ENCODE peak calls at places on chromosome 13, in five cellular contexts. Q, H, E, G and P are unnamed samples.

GRCh38 chr13:44768775-44769578 is 192.8 kb upstream of the TSC22D1 start:
- DNase-seq in Q (no peak), H (no peak), E (peak), G (no peak), P (no peak)

GRCh38 chr13:80083516-80084085 is 257.3 kb downstream of the SPRY2 start:
- DNase-seq in Q (no peak), H (no peak), E (peak), G (no peak), P (no peak)

GRCh38 chr13:105441406-105441805 is 1094.1 kb downstream of the EFNB2 start:
- DNase-seq in Q (no peak), H (no peak), E (no peak), G (no peak), P (no peak)

GRCh38 chr13:82717249-82717648 is 1165.0 kb downstream of the SLITRK1 start:
- DNase-seq in Q (no peak), H (no peak), E (peak), G (no peak), P (no peak)

GRCh38 chr13:26961890-26962615 is 201.5 kb upstream of the GPR12 start:
- DNase-seq in Q (peak), H (peak), E (no peak), G (peak), P (peak)

GRCh38 chr13:89900104-89900760 is 1447.3 kb upstream of the MIR17HG start:
- DNase-seq in Q (no peak), H (no peak), E (no peak), G (no peak), P (no peak)

GRCh38 chr13:111383591-111384440 is 63.4 kb downstream of the TEX29 start:
- DNase-seq in Q (no peak), H (no peak), E (no peak), G (peak), P (peak)

GRCh38 chr13:91346848-91347211 is 657 bp upstream of the MIR17HG start:
- DNase-seq in Q (peak), H (no peak), E (no peak), G (no peak), P (no peak)

GRCh38 chr13:50421457-50422130 is 406.4 kb downstream of the KCNRG start:
- DNase-seq in Q (no peak), H (no peak), E (peak), G (no peak), P (no peak)

GRCh38 chr13:43786472-43786765 is 353 bp downstream of the ENOX1 start:
- DNase-seq in Q (no peak), H (no peak), E (no peak), G (no peak), P (no peak)

GRCh38 chr13:72652681-72653080 is 74.7 kb downstream of the MZT1 start:
- DNase-seq in Q (no peak), H (no peak), E (no peak), G (no peak), P (no peak)

GRCh38 chr13:21077360-21078353 is 16.3 kb upstream of the LATS2 start:
- DNase-seq in Q (peak), H (no peak), E (no peak), G (no peak), P (no peak)

GRCh38 chr13:108961542-108962125 is 332.2 kb downstream of the MYO16 start:
- DNase-seq in Q (peak), H (no peak), E (peak), G (no peak), P (no peak)

GRCh38 chr13:73060251-73061160 is 1.7 kb downstream of the KLF5 start:
- DNase-seq in Q (peak), H (no peak), E (peak), G (no peak), P (peak)

GRCh38 chr13:28120317-28120716 is 18.0 kb upstream of the PAN3 start:
- DNase-seq in Q (no peak), H (no peak), E (no peak), G (no peak), P (no peak)

GRCh38 chr13:28116736-28117135 is 16.4 kb upstream of the FLT3 start:
- DNase-seq in Q (no peak), H (no peak), E (no peak), G (no peak), P (no peak)

GRCh38 chr13:28121224-28121623 is 17.1 kb upstream of the PAN3 start:
- DNase-seq in Q (no peak), H (no peak), E (no peak), G (no peak), P (no peak)

DNA sequence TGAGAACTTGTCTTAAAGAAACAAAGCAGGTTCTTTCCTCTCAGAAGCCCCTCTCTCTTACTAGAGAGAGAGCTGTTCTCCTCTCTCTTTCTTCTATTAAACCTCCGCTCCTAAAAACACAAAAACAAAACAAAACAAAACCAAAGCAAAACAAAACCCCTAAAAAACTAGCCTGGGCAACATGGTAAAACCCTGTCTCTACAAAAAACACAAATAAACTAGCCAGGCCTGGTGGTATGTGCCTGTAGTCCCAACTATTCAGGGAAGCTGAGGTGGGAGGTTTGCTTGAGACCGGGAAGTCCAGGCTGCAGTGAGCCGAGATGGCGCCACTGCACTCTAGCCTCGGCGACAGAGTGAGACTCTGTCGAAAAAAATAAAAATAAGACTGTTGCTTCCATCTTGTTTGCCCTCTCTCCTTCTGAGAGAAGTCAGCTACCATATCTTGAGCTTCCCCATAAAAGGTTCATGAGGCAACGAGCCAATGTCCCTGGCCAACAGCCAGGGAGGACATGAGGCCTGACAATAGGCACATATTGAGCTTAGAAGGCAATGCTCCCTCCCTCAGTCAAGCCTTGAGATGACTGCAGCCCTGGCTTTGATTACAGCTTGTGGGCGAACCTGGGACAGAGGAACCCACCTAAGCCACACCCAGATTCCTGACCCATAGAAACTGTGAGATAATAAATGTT is 17.5 kb upstream of the FLT3 start:
- DNase-seq in Q (peak), H (no peak), E (no peak), G (peak), P (peak)
- TF ChIP-seq CTCF in Q (no peak), H (no peak), E (no peak), G (no peak), P (no peak)

DNA sequence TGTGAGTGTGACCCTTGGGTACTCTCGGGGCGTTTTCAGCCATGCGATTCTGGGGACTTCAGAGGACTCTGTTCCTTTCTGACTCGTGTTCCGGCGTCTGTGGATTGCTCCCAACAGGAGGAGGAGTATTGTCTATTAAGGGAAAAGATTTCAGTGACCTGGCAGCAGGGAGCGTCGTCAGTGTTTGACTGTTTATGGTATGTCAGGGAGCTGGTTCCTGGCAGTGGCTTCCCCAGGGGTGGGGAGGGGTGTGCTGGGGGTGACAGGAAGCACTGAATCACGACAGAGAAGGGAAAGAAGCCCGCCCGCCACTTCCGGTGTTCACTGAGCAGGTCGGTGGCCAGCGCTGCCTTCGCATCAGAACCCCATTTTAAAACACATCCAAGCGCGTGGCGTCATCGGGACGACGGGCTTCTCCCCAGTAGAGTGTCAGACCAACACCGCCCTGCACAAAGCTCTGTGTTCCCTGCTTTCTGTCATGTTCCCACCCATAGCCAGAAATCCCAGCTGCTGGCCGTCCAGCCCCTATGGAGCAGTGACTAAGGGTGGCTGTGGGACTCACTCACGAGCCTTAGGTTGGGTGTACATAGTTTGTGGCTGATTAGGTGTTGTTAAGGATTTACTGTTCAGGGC is 33.8 kb downstream of the COL4A2 start:
- DNase-seq in Q (peak), H (no peak), E (peak), G (peak), P (peak)
- TF ChIP-seq POLR2A in Q (no peak), H (no peak), E (peak), G (no peak), P (no peak)

DNA sequence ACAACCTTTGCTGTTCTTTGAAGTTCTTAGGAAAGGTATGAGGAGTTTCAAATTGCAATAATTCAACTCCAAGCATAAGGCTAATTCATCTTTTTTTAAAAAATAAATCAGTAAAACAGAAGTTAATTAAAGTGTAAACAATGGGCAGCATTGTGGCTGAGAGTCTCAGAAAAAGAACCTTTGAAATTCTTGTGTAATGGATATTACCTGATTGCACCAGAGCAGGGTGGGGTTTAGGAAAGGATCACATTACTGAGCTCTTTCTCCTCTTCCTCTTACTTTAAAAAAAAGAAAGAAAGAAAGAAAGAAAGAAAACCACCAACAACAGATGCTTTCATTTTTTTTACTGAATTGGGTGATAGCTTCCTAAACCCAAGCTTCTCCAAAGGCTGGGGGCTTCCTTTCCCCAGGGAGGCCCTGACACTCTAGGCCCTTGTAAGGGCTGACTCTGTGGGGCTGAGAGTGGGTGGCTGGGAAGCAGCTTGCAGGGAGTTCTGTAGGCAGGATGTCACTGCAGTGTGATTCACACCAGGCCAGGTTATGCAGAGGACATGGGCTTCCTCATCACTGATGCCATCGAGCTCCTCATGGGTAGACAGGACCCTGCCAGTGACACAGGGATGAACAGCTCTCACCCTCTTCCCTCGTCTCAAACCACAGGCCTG is 564.5 kb downstream of the FGF9 start:
- DNase-seq in Q (no peak), H (no peak), E (peak), G (no peak), P (no peak)
- H3K4me3 ChIP-seq in Q (no peak), H (no peak), E (no peak), G (no peak), P (no peak)

DNA sequence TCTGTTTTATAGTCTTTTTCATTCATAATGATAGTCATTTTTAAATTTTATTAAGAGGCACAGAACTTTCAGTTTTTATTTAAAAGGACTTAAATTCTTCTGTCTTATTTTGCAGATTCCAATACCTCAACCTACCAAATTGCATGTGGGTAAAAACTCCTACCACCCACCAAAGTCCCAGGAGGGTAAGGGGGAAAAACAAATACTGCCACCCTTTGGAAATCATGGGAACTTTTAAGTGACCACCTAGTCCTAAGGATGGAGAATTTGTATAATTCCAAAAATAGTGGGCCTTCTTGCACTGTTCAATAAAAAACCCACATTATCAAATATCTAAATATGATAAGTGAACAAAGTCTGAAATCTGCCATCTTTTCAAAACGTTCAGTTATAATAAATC is 9.7 kb downstream of the SUPT20H start:
- DNase-seq in Q (no peak), H (no peak), E (no peak), G (no peak), P (no peak)
- TF ChIP-seq CTCF in Q (peak), H (no peak), E (no peak), G (no peak), P (no peak)